ENCODE peak calls at places on chromosome 7, in seven cellular contexts. D is ovary, V is heart left ventricle, B is IMR-90, Q is adrenal gland, M is uterus, L is right lobe of liver. J is an unnamed sample.

GRCh38 chr7:159112136-159113011 is 32.3 kb downstream of the VIPR2 start:
- DNase-seq in D (no peak), V (peak), B (no peak), Q (no peak), M (no peak), L (no peak), J (peak)

GRCh38 chr7:82358009-82358578 is 85.5 kb downstream of the CACNA2D1 start:
- DNase-seq in D (no peak), V (no peak), B (no peak), Q (no peak), M (no peak), L (no peak), J (no peak)

GRCh38 chr7:92809397-92810241 is 26.8 kb downstream of the CDK6 start:
- DNase-seq in D (peak), V (peak), B (peak), Q (peak), M (peak), L (peak), J (peak)

GRCh38 chr7:26284995-26285632 is 6.5 kb upstream of the SNX10 start:
- DNase-seq in D (no peak), V (no peak), B (no peak), Q (no peak), M (no peak), L (no peak), J (no peak)

GRCh38 chr7:132249591-132249971 is 326.7 kb downstream of the PLXNA4 start:
- DNase-seq in D (no peak), V (no peak), B (no peak), Q (no peak), M (no peak), L (no peak), J (peak)

GRCh38 chr7:45324683-45325237 is 167.2 kb downstream of the RAMP3 start:
- DNase-seq in D (no peak), V (no peak), B (no peak), Q (no peak), M (no peak), L (no peak), J (no peak)

GRCh38 chr7:7201583-7202374 is 19.4 kb downstream of the C1GALT1 start:
- DNase-seq in D (no peak), V (no peak), B (no peak), Q (no peak), M (no peak), L (no peak), J (no peak)

GRCh38 chr7:14717711-14718304 is 184.7 kb downstream of the DGKB start:
- DNase-seq in D (no peak), V (no peak), B (peak), Q (no peak), M (no peak), L (no peak), J (no peak)

GRCh38 chr7:108265007-108265406 is 134.8 kb upstream of the LAMB4 start:
- DNase-seq in D (no peak), V (no peak), B (no peak), Q (no peak), M (no peak), L (no peak), J (no peak)

GRCh38 chr7:122211362-122211761 is 67.3 kb upstream of the AASS start:
- DNase-seq in D (no peak), V (no peak), B (no peak), Q (no peak), M (no peak), L (no peak), J (no peak)

DNA sequence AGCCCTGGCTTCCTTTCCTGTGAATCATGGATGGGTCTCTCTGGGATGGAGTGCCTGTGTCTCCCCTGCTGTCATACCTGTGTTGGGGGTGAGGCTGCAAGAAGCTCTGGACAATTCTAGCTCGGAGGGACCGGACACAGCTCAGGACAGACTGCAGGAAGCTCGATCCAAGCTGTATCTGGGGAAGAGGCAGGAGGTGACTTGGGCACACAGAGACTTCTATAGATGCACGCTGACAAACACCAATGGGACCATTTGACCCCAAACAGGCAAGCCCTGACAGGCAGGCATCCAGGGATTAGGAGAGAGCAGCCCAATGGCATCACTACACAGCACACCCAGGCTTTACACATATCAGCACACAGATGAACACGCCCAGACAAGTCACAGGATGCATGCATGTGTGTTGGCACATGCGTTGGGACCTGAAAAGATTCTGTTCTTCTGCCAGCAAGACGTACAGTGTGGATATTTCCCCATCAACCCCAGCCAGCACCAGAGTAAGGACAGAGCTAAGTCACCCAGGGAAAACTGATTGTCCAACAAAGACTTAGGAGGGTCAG is 4.5 kb downstream of the LLCFC1 start:
- DNase-seq in D (no peak), V (no peak), B (no peak), Q (no peak), M (no peak), L (no peak), J (no peak)
- TF ChIP-seq POLR2A in D (no peak), V (no peak), B (no peak), Q (no peak), M (no peak), L (no peak), J (no peak)

GRCh38 chr7:30162133-30162532 is 27.3 kb downstream of the MTURN start:
- DNase-seq in D (no peak), V (no peak), B (no peak), Q (no peak), M (no peak), L (no peak), J (no peak)
- H3K4me3 ChIP-seq in D (no peak), V (no peak), B (no peak), Q (no peak), M (no peak), L (no peak), J (no peak)

GRCh38 chr7:18610331-18610948 is 114.9 kb downstream of the HDAC9 start:
- DNase-seq in D (no peak), V (no peak), B (peak), Q (peak), M (no peak), L (no peak), J (peak)
- TF ChIP-seq CTCF in D (no peak), V (peak), B (peak), Q (peak), M (peak), L (peak), J (peak)

GRCh38 chr7:134458341-134458805 is 527 bp downstream of the AKR1B1 start:
- DNase-seq in D (peak), V (peak), B (peak), Q (no peak), M (peak), L (no peak), J (peak)

GRCh38 chr7:134460000-134460399 is 1.1 kb upstream of the AKR1B1 start:
- DNase-seq in D (no peak), V (no peak), B (peak), Q (no peak), M (no peak), L (no peak), J (no peak)

GRCh38 chr7:134461921-134462320 is 3.0 kb upstream of the AKR1B1 start:
- DNase-seq in D (no peak), V (no peak), B (no peak), Q (no peak), M (no peak), L (no peak), J (no peak)

GRCh38 chr7:134457166-134457565 is 1.7 kb downstream of the AKR1B1 start:
- DNase-seq in D (no peak), V (no peak), B (no peak), Q (no peak), M (no peak), L (no peak), J (no peak)

GRCh38 chr7:134458806-134459698 is at the start of gene AKR1B1:
- DNase-seq in D (peak), V (peak), B (peak), Q (peak), M (peak), L (peak), J (peak)
- TF ChIP-seq POLR2A in D (peak), V (peak), B (peak), Q (peak), M (peak), L (peak), J (no peak)

J was measured in testis.